ENCODE peak calls at places on chromosome 19, in five cellular contexts. V, W, M, O and R are unnamed samples.

GRCh38 chr19:46866407-46867132 is 5.8 kb downstream of the ARHGAP35 start:
- DNase-seq in V (no peak), W (no peak), M (no peak), O (no peak), R (no peak)

GRCh38 chr19:581399-582111 is 8.1 kb upstream of the HCN2 start:
- DNase-seq in V (no peak), W (no peak), M (no peak), O (no peak), R (no peak)

GRCh38 chr19:39445258-39446071 is at the start of gene SUPT5H:
- DNase-seq in V (peak), W (peak), M (peak), O (peak), R (peak)

GRCh38 chr19:14139944-14140343 is 3.6 kb upstream of the ASF1B start:
- DNase-seq in V (no peak), W (no peak), M (no peak), O (peak), R (peak)

GRCh38 chr19:7788178-7788932 is 25.3 kb downstream of the CLEC4M start:
- DNase-seq in V (no peak), W (no peak), M (peak), O (no peak), R (no peak)

GRCh38 chr19:29507081-29507860 is 18.5 kb upstream of the VSTM2B start:
- DNase-seq in V (no peak), W (no peak), M (peak), O (no peak), R (no peak)

GRCh38 chr19:35505956-35506355 is 7.5 kb downstream of the DMKN start:
- DNase-seq in V (no peak), W (no peak), M (no peak), O (no peak), R (no peak)

GRCh38 chr19:1918975-1919374 is 13.8 kb downstream of the ADAT3 start:
- DNase-seq in V (no peak), W (no peak), M (no peak), O (no peak), R (no peak)

GRCh38 chr19:3471954-3472655 is 8.2 kb downstream of the SMIM24 start:
- DNase-seq in V (no peak), W (no peak), M (no peak), O (peak), R (no peak)

GRCh38 chr19:18660051-18660910 is 23.2 kb upstream of the CRTC1 start:
- DNase-seq in V (no peak), W (no peak), M (no peak), O (peak), R (peak)

GRCh38 chr19:44718441-44719261 is 19.7 kb downstream of the CEACAM16 start:
- DNase-seq in V (no peak), W (peak), M (peak), O (peak), R (no peak)
- H2BK120ac ChIP-seq in V (peak), W (peak), M (peak), O (peak), R (peak)

DNA sequence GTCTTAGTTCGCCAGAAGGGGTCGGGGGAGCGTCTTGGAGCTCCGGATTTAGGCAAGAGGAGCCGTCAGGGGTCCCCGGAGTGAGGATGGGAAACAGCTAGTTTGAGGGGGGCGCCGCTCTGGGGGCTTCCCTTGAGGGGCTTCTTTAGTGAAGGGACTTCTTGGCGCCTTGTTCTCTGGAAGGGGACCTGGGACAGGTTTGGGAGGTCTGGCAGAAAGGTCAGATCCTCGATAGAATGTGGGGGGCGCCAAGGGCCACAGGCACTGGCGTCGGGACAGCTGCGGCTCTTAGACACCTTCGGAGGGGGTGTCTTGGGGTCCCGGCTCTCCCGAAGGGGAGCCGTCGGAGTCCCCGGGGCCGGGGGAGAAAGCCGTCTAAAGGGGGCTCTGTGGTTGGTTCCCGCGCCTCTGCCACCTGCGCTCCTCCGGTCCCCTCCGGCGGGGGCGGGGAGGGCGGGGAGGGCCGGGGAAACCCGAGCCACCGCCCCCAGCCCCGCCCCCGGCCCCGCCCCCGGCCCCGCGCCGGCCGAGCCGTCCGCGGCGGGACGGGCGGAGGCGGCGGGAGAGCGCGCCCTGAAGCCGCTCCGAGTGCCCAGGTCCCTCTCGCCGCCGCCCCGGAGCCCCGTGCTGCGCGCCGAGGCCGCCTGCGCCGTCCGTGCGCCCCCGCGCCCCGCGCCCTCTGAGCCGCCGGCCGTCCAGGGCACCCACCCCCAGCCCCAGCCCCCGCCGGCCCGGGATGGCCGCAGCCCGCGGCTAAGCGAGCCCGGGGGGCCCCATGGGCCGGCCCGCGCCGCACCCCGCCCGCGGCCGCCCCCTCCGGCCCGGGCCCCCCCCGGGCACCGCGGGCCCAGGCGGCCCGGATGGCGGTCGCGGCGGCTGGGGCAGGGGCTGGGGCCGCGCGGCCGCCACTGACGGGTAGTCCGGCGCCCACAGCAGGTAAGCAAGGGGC is at the start of gene NRTN:
- DNase-seq in V (no peak), W (peak), M (peak), O (no peak), R (peak)
- H3K27ac ChIP-seq in V (no peak), W (no peak), M (no peak), O (no peak), R (no peak)

GRCh38 chr19:42794751-42795150 is 29.3 kb upstream of the PSG8 start:
- DNase-seq in V (no peak), W (no peak), M (no peak), O (no peak), R (no peak)
- H4K91ac ChIP-seq in V (no peak), W (no peak), M (no peak), O (no peak), R (no peak)

DNA sequence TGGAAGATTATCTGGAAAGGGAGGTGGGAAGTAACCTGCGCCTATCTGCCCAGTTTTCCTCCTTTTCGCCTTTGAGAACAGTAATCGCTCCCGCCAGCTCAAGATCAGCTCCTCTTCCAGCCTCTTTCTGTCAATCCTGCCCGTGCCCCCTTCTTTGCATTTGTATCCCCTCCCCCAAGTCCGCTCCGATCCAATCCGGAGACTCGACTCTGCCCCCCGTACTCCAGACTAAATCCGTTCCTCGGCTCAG is 327 bp upstream of the RAB4B start:
- DNase-seq in V (no peak), W (no peak), M (no peak), O (no peak), R (no peak)
- H2BK120ac ChIP-seq in V (no peak), W (no peak), M (peak), O (peak), R (peak)